ENCODE peak calls at places on chromosomes 13 and 19, in four cellular contexts. D is Jurkat, Clone E6-1; Q is PC-9; J is H4. Y is an unnamed sample.

GRCh38 chr13:40452741-40453665 is 213.4 kb downstream of the FOXO1 start:
- DNase-seq in D (no peak), Q (peak; percentile 83), J (no peak), Y (peak; percentile 77)

GRCh38 chr19:18847516-18848463 is 16.0 kb downstream of the UPF1 start:
- DNase-seq in D (no peak), Q (no peak), J (no peak), Y (no peak)

GRCh38 chr19:35774274-35775045 is 904 bp upstream of the ARHGAP33 start:
- DNase-seq in D (no peak), Q (no peak), J (no peak), Y (no peak)

GRCh38 chr19:17475541-17476115 is 5.3 kb downstream of the SLC27A1 start:
- DNase-seq in D (no peak), Q (peak; percentile 65), J (peak; percentile 87), Y (no peak)

GRCh38 chr13:110685305-110685704 is 20.6 kb downstream of the CARS2 start:
- DNase-seq in D (no peak), Q (no peak), J (no peak), Y (no peak)

GRCh38 chr19:44607049-44607448 is 6.3 kb upstream of the IGSF23 start:
- DNase-seq in D (no peak), Q (peak; percentile 80), J (no peak), Y (peak; percentile 10)

GRCh38 chr19:29483944-29484581 is 41.7 kb upstream of the VSTM2B start:
- DNase-seq in D (no peak), Q (no peak), J (no peak), Y (no peak)

GRCh38 chr19:57615346-57615745 is 1.3 kb downstream of the ZNF134 start:
- DNase-seq in D (no peak), Q (no peak), J (no peak), Y (no peak)

GRCh38 chr13:31409678-31410356 is 210.0 kb downstream of the B3GLCT start:
- DNase-seq in D (no peak), Q (no peak), J (no peak), Y (no peak)

GRCh38 chr19:2481466-2481865 is 5.5 kb downstream of the GADD45B start:
- DNase-seq in D (no peak), Q (no peak), J (no peak), Y (no peak)

GRCh38 chr13:29936051-29936813 is 85.8 kb upstream of the UBL3 start:
- DNase-seq in D (no peak), Q (peak; percentile 24), J (no peak), Y (no peak)

GRCh38 chr13:76696370-76696769 is 189.8 kb downstream of the KCTD12 start:
- DNase-seq in D (no peak), Q (no peak), J (no peak), Y (peak; percentile 50)

GRCh38 chr19:5827891-5828660 is 11.4 kb downstream of the FUT6 start:
- DNase-seq in D (peak; percentile 91), Q (peak; percentile 75), J (peak; percentile 91), Y (peak; percentile 89)

GRCh38 chr19:53982056-53982455 is 9.4 kb upstream of the CACNG6 start:
- DNase-seq in D (no peak), Q (no peak), J (no peak), Y (no peak)

GRCh38 chr19:42693760-42694350 is 46.4 kb downstream of the PSG3 start:
- DNase-seq in D (peak; percentile 5), Q (peak; percentile 37), J (peak; percentile 17), Y (peak; percentile 25)

GRCh38 chr19:38731654-38732301 is 12.5 kb downstream of the CAPN12 start:
- DNase-seq in D (no peak), Q (peak; percentile 60), J (no peak), Y (no peak)

GRCh38 chr19:5993516-5994406 is 15.8 kb upstream of the RANBP3 start:
- DNase-seq in D (no peak), Q (no peak), J (no peak), Y (no peak)

GRCh38 chr19:55830656-55831055 is 1.1 kb downstream of the NLRP11 start:
- DNase-seq in D (no peak), Q (peak; percentile 34), J (no peak), Y (no peak)

GRCh38 chr13:112146073-112146360 is 79.1 kb downstream of the SOX1 start:
- DNase-seq in D (no peak), Q (no peak), J (no peak), Y (no peak)